ENCODE peak calls at places on chromosomes 12 and 14, in four cellular contexts. One of them, this sample, is unnamed.
A peak's percentile ranks its signal among the peaks of the same experiment; 100 is the strongest.

GRCh38 chr14:50667491-50668007 is 557 bp downstream of the SAV1 start:
- DNase-seq in heart left ventricle: no peak
- DNase-seq in PC-9: no peak
- DNase-seq in OCI-LY7: peak; percentile 67
- DNase-seq in this sample: peak; percentile 66

GRCh38 chr12:85673921-85674420 is 162.2 kb downstream of the RASSF9 start:
- DNase-seq in heart left ventricle: no peak
- DNase-seq in PC-9: no peak
- DNase-seq in OCI-LY7: no peak
- DNase-seq in this sample: no peak

GRCh38 chr12:28024231-28024995 is 51.9 kb upstream of the PTHLH start:
- DNase-seq in heart left ventricle: no peak
- DNase-seq in PC-9: no peak
- DNase-seq in OCI-LY7: no peak
- DNase-seq in this sample: no peak

GRCh38 chr12:52391618-52392002 is 6.2 kb upstream of the KRT84 start:
- DNase-seq in heart left ventricle: peak; percentile 72
- DNase-seq in PC-9: no peak
- DNase-seq in OCI-LY7: no peak
- DNase-seq in this sample: peak; percentile 57

GRCh38 chr12:102816816-102817434 is 100.1 kb downstream of the PAH start:
- DNase-seq in heart left ventricle: no peak
- DNase-seq in PC-9: no peak
- DNase-seq in OCI-LY7: peak; percentile 27
- DNase-seq in this sample: peak; percentile 22

GRCh38 chr12:42588308-42588836 is 1.2 kb downstream of the PRICKLE1 start:
- DNase-seq in heart left ventricle: no peak
- DNase-seq in PC-9: no peak
- DNase-seq in OCI-LY7: no peak
- DNase-seq in this sample: peak; percentile 29

GRCh38 chr14:22871200-22871961 is at the start of gene LRP10:
- DNase-seq in heart left ventricle: peak; percentile 95
- DNase-seq in PC-9: peak; percentile 85
- DNase-seq in OCI-LY7: peak; percentile 97
- DNase-seq in this sample: peak; percentile 96

GRCh38 chr12:13661005-13661887 is 320.2 kb downstream of the GRIN2B start:
- DNase-seq in heart left ventricle: peak; percentile 31
- DNase-seq in PC-9: no peak
- DNase-seq in OCI-LY7: peak; percentile 13
- DNase-seq in this sample: peak; percentile 72

GRCh38 chr12:44101470-44101869 is 265.6 kb downstream of the TMEM117 start:
- DNase-seq in heart left ventricle: no peak
- DNase-seq in PC-9: no peak
- DNase-seq in OCI-LY7: no peak
- DNase-seq in this sample: no peak

GRCh38 chr12:109385339-109386078 is 37.8 kb downstream of the MYO1H start:
- DNase-seq in heart left ventricle: no peak
- DNase-seq in PC-9: peak; percentile 52
- DNase-seq in OCI-LY7: peak; percentile 61
- DNase-seq in this sample: peak; percentile 24

GRCh38 chr12:91852646-91853045 is 293.0 kb downstream of the BTG1 start:
- DNase-seq in heart left ventricle: no peak
- DNase-seq in PC-9: no peak
- DNase-seq in OCI-LY7: no peak
- DNase-seq in this sample: no peak

GRCh38 chr12:57902371-57903042 is 38.9 kb upstream of the ATP23 start:
- DNase-seq in heart left ventricle: no peak
- DNase-seq in PC-9: no peak
- DNase-seq in OCI-LY7: no peak
- DNase-seq in this sample: no peak

GRCh38 chr12:79547044-79547734 is 143.6 kb downstream of the PAWR start:
- DNase-seq in heart left ventricle: no peak
- DNase-seq in PC-9: peak; percentile 99
- DNase-seq in OCI-LY7: no peak
- DNase-seq in this sample: no peak

GRCh38 chr14:75520852-75521251 is 1.4 kb upstream of the BATF start:
- DNase-seq in heart left ventricle: no peak
- DNase-seq in PC-9: no peak
- DNase-seq in OCI-LY7: no peak
- DNase-seq in this sample: no peak

GRCh38 chr12:23084236-23084995 is 459.4 kb downstream of the ETNK1 start:
- DNase-seq in heart left ventricle: no peak
- DNase-seq in PC-9: no peak
- DNase-seq in OCI-LY7: no peak
- DNase-seq in this sample: no peak

GRCh38 chr12:55997535-55997859 is 421 bp downstream of the SUOX start:
- DNase-seq in heart left ventricle: no peak
- DNase-seq in PC-9: no peak
- DNase-seq in OCI-LY7: no peak
- DNase-seq in this sample: no peak

GRCh38 chr12:49885118-49885517 is 18.6 kb downstream of the FAIM2 start:
- DNase-seq in heart left ventricle: no peak
- DNase-seq in PC-9: no peak
- DNase-seq in OCI-LY7: no peak
- DNase-seq in this sample: no peak

GRCh38 chr12:132908145-132909029 is 21.0 kb upstream of the CHFR start:
- DNase-seq in heart left ventricle: peak; percentile 98
- DNase-seq in PC-9: peak; percentile 89
- DNase-seq in OCI-LY7: peak; percentile 98
- DNase-seq in this sample: peak; percentile 99

GRCh38 chr14:89330236-89331002 is 86.6 kb downstream of the FOXN3 start:
- DNase-seq in heart left ventricle: peak; percentile 49
- DNase-seq in PC-9: no peak
- DNase-seq in OCI-LY7: no peak
- DNase-seq in this sample: peak; percentile 61

GRCh38 chr12:53575502-53576264 is 50.5 kb downstream of the ATF7 start:
- DNase-seq in heart left ventricle: no peak
- DNase-seq in PC-9: peak; percentile 79
- DNase-seq in OCI-LY7: no peak
- DNase-seq in this sample: no peak

GRCh38 chr12:128613821-128614220 is 209.9 kb downstream of the SLC15A4 start:
- DNase-seq in heart left ventricle: no peak
- DNase-seq in PC-9: no peak
- DNase-seq in OCI-LY7: no peak
- DNase-seq in this sample: no peak

GRCh38 chr14:36773558-36773957 is 111.9 kb downstream of the PAX9 start:
- DNase-seq in heart left ventricle: no peak
- DNase-seq in PC-9: peak; percentile 54
- DNase-seq in OCI-LY7: no peak
- DNase-seq in this sample: no peak

GRCh38 chr14:91554535-91555332 is 44.6 kb upstream of the PPP4R3A start:
- DNase-seq in heart left ventricle: no peak
- DNase-seq in PC-9: no peak
- DNase-seq in OCI-LY7: no peak
- DNase-seq in this sample: no peak

GRCh38 chr12:26528943-26529342 is 304.1 kb downstream of the ITPR2 start:
- DNase-seq in heart left ventricle: no peak
- DNase-seq in PC-9: no peak
- DNase-seq in OCI-LY7: no peak
- DNase-seq in this sample: no peak

GRCh38 chr12:27276275-27276674 is 32.2 kb downstream of the STK38L start:
- DNase-seq in heart left ventricle: no peak
- DNase-seq in PC-9: no peak
- DNase-seq in OCI-LY7: no peak
- DNase-seq in this sample: peak; percentile 52

GRCh38 chr12:666766-667308 is 3.6 kb upstream of the NINJ2 start:
- DNase-seq in heart left ventricle: no peak
- DNase-seq in PC-9: peak; percentile 50
- DNase-seq in OCI-LY7: no peak
- DNase-seq in this sample: no peak

GRCh38 chr12:45490232-45490881 is 239.1 kb upstream of the ARID2 start:
- DNase-seq in heart left ventricle: no peak
- DNase-seq in PC-9: peak; percentile 63
- DNase-seq in OCI-LY7: no peak
- DNase-seq in this sample: no peak
- H3K4me1 ChIP-seq in heart left ventricle: no peaks in the 10 kb centered on the region
- H3K4me1 ChIP-seq in PC-9: no peaks in the 10 kb centered on the region
- H3K4me1 ChIP-seq in OCI-LY7: no peaks in the 10 kb centered on the region
- H3K4me1 ChIP-seq in this sample: no peaks in the 10 kb centered on the region

GRCh38 chr12:96134200-96134599 is 60.0 kb upstream of the ELK3 start:
- DNase-seq in heart left ventricle: no peak
- DNase-seq in PC-9: no peak
- DNase-seq in OCI-LY7: no peak
- DNase-seq in this sample: no peak

GRCh38 chr12:96131230-96131788 is 62.9 kb upstream of the ELK3 start:
- DNase-seq in heart left ventricle: no peak
- DNase-seq in PC-9: no peak
- DNase-seq in OCI-LY7: no peak
- DNase-seq in this sample: no peak

GRCh38 chr12:96136129-96136528 is 58.0 kb upstream of the ELK3 start:
- DNase-seq in heart left ventricle: no peak
- DNase-seq in PC-9: no peak
- DNase-seq in OCI-LY7: no peak
- DNase-seq in this sample: no peak

GRCh38 chr12:96130396-96131059 is 63.6 kb upstream of the ELK3 start:
- DNase-seq in heart left ventricle: no peak
- DNase-seq in PC-9: no peak
- DNase-seq in OCI-LY7: no peak
- DNase-seq in this sample: no peak

DNA sequence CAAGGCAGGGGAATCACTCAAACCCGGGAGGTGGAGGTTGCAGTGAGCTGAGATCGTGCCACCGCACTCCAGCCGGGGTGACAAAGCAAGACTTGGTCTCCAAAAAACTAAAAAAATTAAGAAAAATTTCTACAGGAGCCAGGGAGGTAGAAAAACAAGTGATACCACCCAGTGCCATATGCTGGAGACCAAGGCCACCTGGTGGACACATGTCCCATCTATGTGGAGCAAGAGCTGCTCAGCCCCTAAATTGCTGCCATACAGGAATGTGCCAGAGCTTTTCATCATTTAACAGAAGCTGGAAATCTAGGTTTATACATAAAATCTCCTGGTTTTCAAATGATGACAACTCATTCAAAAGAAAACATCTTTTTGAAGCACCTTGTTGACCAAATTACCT is 61.4 kb upstream of the ELK3 start:
- DNase-seq in heart left ventricle: no peak
- DNase-seq in PC-9: no peak
- DNase-seq in OCI-LY7: no peak
- DNase-seq in this sample: no peak
- TF ChIP-seq CTCF in heart left ventricle: peak; percentile 26
- TF ChIP-seq CTCF in PC-9: peak; percentile 69
- TF ChIP-seq CTCF in OCI-LY7: peak; percentile 34
- TF ChIP-seq CTCF in this sample: no peak

DNA sequence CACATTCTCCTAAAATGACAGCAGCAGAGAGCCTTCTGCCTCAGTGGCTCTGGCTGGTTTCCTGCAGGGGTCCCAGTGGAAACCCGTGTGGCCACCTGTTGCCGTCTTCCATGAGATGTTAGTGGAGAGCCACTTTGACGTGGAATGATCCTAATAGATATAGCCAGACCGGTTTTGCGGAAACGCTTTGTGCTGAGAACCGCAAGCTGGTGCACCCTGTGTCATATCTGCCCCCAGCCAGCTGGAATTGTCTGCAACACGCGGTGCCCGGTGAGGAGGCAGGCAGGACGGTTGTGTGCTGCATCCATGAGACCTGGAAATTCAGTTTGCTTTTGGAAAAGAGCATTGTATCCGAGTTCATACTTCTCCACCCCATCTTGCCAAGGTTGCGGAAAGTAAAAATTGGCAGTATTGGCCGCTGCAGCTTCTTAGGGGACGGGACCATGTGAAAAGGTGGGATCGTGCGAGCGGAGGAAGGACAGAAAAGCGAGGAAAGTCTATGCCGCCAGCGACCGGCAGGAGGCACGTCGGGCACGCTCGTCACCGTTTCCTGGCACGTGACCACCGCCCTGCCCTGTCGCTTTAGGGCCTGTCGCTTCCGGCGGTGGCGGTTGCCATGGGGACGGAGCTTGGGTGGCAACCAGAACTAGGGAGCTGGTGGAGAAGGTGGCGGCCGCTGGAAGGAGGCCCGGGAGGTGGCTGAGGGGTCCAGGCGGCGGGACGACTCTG is at the start of gene CFAP251:
- DNase-seq in heart left ventricle: peak; percentile 91
- DNase-seq in PC-9: no peak
- DNase-seq in OCI-LY7: peak; percentile 96
- DNase-seq in this sample: peak; percentile 95
- H3K4me3 ChIP-seq in heart left ventricle: peak within 1 kb of the TSS; percentile 51
- H3K4me3 ChIP-seq in PC-9: no peak within 1 kb of the TSS
- H3K4me3 ChIP-seq in OCI-LY7: peak within 1 kb of the TSS; percentile 69
- H3K4me3 ChIP-seq in this sample: peak within 1 kb of the TSS; percentile 52

DNA sequence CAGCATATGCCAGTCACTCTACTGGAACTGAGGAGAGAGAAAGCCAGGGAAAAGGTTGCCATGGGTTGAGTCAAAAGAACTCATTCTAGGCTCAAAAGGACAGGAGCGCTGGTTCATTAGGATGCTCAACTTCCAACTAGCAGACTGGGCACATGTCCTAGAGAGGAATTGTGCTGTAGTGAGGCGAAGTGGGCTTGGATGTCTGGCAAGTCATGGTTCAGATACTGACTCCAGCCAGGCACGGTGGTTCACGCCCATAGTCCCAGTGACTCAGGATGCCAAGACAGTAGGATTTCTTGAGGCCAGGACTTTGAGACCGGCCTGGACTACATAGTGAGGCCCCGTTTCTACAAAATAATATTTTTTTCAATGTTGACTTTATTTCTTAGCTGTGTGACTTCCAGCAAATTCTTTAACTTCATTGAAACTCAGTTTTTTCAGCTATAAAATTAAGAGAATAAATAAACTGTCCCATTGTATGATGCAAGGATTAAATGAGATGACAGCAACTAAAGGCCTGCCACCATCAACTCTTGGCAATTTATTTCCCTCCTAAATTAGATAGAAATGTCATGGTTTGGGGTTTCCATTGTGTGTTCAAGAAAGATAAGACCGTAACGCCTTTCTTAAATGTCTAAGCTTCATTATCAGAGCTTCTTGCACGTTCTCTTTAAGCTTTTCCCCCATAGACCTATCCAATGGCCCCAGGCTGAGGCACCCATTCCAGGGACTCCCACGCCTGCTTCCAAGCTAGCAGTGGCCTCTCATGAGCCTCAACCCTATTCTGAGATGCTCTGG is 281.7 kb downstream of the CACNA1C start:
- DNase-seq in heart left ventricle: no peak
- DNase-seq in PC-9: no peak
- DNase-seq in OCI-LY7: no peak
- DNase-seq in this sample: no peak
- H3K4me1 ChIP-seq in heart left ventricle: peaks cover 57% of the 10 kb centered on the region
- H3K4me1 ChIP-seq in PC-9: no peaks in the 10 kb centered on the region
- H3K4me1 ChIP-seq in OCI-LY7: no peaks in the 10 kb centered on the region
- H3K4me1 ChIP-seq in this sample: no peaks in the 10 kb centered on the region

DNA sequence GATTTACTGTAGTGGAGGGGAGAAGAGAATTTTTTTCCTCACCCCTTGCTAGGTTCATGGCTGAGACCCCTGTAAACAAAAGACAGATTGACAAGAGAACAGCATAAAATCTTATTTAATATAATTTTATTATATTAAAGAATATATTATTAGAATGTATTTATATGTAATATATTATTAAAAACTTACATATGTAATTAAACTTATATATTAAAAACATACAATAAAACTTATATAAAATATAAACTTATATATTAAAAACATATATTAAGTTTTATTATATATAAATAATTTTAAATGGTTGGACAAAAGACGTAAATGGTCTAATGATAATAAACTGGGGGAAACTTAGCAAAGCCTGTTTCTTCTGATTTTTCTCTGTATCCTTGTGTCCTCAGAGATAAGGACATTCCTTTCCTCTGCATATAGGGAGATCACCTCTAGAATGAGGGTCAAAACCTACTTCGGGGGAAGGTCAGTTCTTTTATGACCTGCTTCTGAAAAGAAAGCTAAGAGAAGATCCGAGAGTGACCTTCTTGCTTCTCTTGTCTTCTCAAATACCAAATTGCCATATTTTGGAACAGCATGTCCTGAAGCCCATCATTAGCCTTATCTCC is 8.9 kb upstream of the PPM1H start:
- DNase-seq in heart left ventricle: no peak
- DNase-seq in PC-9: no peak
- DNase-seq in OCI-LY7: no peak
- DNase-seq in this sample: no peak
- TF ChIP-seq CTCF in heart left ventricle: no peak
- TF ChIP-seq CTCF in PC-9: no peak
- TF ChIP-seq CTCF in OCI-LY7: no peak
- TF ChIP-seq CTCF in this sample: no peak

This sample was measured in testis.